ENCODE peak calls at places on chromosomes 7 and 10, in four cellular contexts. U is mesendoderm; X is CD8-positive, alpha-beta memory T cell; A is effector memory CD4-positive, alpha-beta T cell. G is an unnamed sample. For H3K4me1, the result is how much of the 10 kb centered on the place peaks cover.

GRCh38 chr7:1532456-1533254 is 2.2 kb downstream of the MAFK start:
- DNase-seq in U (no peak), X (peak), A (peak), G (peak)

GRCh38 chr10:72924351-72924750 is 30.3 kb downstream of the PLA2G12B start:
- DNase-seq in U (no peak), X (no peak), A (no peak), G (no peak)

GRCh38 chr10:24866615-24867583 is 85.5 kb downstream of the PRTFDC1 start:
- DNase-seq in U (peak), X (no peak), A (no peak), G (peak)

GRCh38 chr7:157612664-157613561 is 276.1 kb downstream of the DNAJB6 start:
- DNase-seq in U (no peak), X (peak), A (peak), G (peak)

GRCh38 chr10:123326674-123327073 is 172.5 kb downstream of the BUB3 start:
- DNase-seq in U (no peak), X (no peak), A (no peak), G (no peak)

GRCh38 chr7:27300401-27300800 is 57.8 kb downstream of the EVX1 start:
- DNase-seq in U (no peak), X (no peak), A (no peak), G (no peak)

GRCh38 chr7:81447351-81447952 is 322.4 kb downstream of the HGF start:
- DNase-seq in U (peak), X (no peak), A (no peak), G (no peak)

GRCh38 chr10:116835658-116836057 is 13.6 kb upstream of the ENO4 start:
- DNase-seq in U (no peak), X (no peak), A (no peak), G (no peak)

GRCh38 chr10:64408386-64409178 is 887.4 kb downstream of the REEP3 start:
- DNase-seq in U (no peak), X (no peak), A (no peak), G (no peak)

GRCh38 chr7:156063241-156063810 is 251.1 kb upstream of the SHH start:
- DNase-seq in U (no peak), X (no peak), A (no peak), G (no peak)

GRCh38 chr7:136045992-136046391 is 68.8 kb upstream of the MTPN start:
- DNase-seq in U (no peak), X (no peak), A (no peak), G (no peak)

GRCh38 chr10:12709516-12709915 is 292.0 kb downstream of the CCDC3 start:
- DNase-seq in U (no peak), X (no peak), A (no peak), G (no peak)

GRCh38 chr10:95500649-95501048 is 60.5 kb downstream of the SORBS1 start:
- DNase-seq in U (no peak), X (no peak), A (no peak), G (no peak)

GRCh38 chr10:5013385-5013784 is 9.7 kb upstream of the AKR1C2 start:
- DNase-seq in U (no peak), X (no peak), A (no peak), G (no peak)

GRCh38 chr10:94397549-94398370 is 4.6 kb upstream of the TBC1D12 start:
- DNase-seq in U (peak), X (no peak), A (no peak), G (no peak)

GRCh38 chr7:101218236-101219130 is 518 bp downstream of the ZNHIT1 start:
- DNase-seq in U (no peak), X (no peak), A (no peak), G (no peak)

GRCh38 chr10:129719889-129720590 is 244.0 kb downstream of the EBF3 start:
- DNase-seq in U (no peak), X (no peak), A (no peak), G (no peak)

GRCh38 chr7:118080947-118081346 is 103.0 kb upstream of the LSM8 start:
- DNase-seq in U (peak), X (no peak), A (no peak), G (no peak)

GRCh38 chr10:4083509-4084003 is 298.5 kb upstream of the KLF6 start:
- DNase-seq in U (peak), X (no peak), A (no peak), G (no peak)

GRCh38 chr10:119030421-119031250 is 1.1 kb downstream of the NANOS1 start:
- DNase-seq in U (peak), X (peak), A (peak), G (no peak)

GRCh38 chr10:38979535-38979934 is 885.4 kb downstream of the ZNF37A start:
- DNase-seq in U (no peak), X (no peak), A (no peak), G (no peak)

GRCh38 chr7:16528520-16528919 is 1.9 kb downstream of the LRRC72 start:
- DNase-seq in U (no peak), X (no peak), A (no peak), G (no peak)

DNA sequence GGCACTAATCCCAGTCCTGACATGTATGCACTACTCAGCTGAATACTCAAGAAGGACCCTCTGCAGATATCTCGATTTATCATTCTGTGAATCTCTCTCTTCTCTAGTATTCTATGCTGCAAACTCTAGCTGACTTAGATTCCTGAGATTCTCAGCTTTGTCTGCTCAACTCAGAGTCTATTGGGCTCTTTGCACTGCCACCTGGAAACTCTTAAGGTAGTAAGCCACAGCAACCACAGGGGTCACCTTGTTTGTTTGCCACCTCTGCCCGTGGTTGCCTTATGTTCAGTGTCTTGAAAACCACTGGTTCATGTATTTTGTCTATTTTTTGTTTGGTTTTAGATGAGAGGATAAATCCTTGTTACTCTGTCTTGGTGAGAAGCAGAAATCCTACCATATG is 72.9 kb downstream of the SP8 start:
- DNase-seq in U (peak), X (no peak), A (no peak), G (no peak)
- H3K4me1 ChIP-seq in U (under half), X (under half), A (under half), G (under half)

DNA sequence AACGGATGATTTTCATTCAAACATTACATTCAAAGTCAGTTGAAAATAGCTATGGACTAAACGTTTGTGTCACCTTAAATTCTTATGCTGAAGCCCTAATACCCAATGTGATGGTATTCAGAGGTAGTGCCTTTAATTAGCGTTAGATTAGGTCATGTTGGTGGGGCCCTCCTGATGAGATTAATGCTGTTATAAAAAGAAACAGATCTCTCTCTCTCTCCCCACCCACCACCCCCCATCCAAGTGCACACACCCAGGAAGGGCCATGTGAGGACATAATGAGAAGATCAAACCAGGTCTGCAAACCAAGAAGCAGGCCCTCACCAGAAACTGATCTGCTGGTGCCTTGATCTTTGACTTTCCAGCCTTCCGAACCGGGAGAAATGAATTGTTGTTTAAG is 44.2 kb downstream of the ZNF438 start:
- DNase-seq in U (no peak), X (no peak), A (no peak), G (no peak)
- H3K4me1 ChIP-seq in U (under half), X (under half), A (under half), G (under half)

DNA sequence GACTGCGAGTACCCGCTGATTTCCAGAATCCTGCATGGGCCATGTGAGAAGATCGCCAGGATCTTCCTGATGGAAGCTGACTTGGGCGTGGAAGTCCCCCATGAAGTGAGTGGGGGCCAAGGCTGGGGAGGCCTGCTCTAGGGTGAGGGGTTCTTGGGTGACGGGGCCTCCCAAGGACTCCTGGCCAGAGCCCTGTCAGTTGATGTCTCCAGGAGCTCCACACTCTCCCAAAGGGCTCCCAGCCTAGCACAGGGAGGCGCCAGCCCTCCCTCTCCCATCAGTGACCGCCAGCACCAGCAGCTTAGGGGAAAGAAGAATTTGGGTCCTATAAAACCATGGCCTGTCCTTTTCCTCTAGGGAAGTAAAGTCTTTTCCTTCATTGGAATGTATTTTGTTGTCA is 9.8 kb upstream of the ZNF22 start:
- DNase-seq in U (no peak), X (no peak), A (no peak), G (peak)
- H3K4me1 ChIP-seq in U (under half), X (under half), A (under half), G (under half)

DNA sequence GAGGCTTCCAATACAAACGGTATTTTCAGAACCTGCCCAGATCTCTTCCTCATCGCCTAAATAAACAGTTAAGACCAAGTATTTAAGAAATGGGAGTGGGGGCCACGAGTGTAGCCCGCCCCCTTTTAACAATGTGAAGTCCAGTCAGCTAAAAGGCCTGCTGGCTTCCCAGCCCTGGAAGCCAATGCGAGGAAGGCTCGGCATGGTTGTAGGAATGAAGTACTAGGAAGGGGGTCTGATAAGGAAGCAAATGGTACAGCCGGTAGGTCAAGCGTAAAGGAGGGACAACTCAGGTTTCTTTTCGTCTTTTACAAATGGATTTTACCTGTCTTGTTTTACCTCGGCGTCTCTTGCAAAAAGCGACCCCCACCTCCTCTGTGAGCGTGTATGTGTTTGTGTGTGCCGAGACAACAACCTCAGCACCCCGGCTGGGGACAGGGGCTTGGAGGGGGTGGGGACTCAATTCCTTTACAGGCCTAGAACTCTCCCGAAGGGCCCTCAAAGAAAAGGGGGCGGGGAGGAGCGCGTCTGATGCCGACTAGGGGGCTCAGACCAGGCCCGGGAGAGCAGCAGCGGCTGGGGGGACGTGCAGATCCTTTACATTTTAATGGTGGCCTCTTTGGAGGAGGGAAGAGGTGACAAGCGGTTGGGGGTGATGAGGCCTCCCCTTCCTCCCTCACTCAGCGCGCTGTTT is 147.6 kb downstream of the GPR85 start:
- DNase-seq in U (peak), X (peak), A (peak), G (peak)
- H3K4me1 ChIP-seq in U (under half), X (under half), A (under half), G (under half)

DNA sequence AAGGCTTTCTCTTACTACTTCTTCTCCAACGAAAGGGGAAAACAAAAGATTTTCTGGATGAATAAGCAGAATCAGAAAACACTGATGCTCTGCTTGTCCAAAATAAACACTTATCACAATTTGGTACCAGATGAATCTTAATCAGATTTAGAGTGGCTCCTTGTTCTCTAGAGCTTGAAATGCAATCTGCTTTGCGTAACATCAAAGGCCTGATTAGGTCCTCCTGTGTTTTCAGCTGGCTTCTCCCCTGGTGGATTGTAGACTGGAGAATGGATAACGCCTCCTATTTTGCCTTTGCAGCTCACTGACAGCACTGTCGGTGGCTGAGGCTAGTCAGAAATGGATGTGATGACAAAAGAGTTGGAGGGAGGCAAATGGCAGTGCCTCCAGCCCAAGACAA is 91.2 kb downstream of the FAM13C start:
- DNase-seq in U (no peak), X (no peak), A (no peak), G (no peak)
- H3K4me1 ChIP-seq in U (under half), X (under half), A (under half), G (under half)

GRCh38 chr7:5695037-5695708 is 86.3 kb downstream of the RNF216 start:
- DNase-seq in U (no peak), X (peak), A (peak), G (peak)
- H3K4me1 ChIP-seq in U (under half), X (half or more), A (half or more), G (under half)

G was measured in aorta.